ENCODE peak calls at places on chromosomes 11 and 22, in six cellular contexts. One of them, this sample, is unnamed.

GRCh38 chr11:129766858-129767604 is 48.6 kb upstream of the TMEM45B start:
- DNase-seq in OCI-LY7: peak
- DNase-seq in MV-4-11: peak
- DNase-seq in K562: peak
- DNase-seq in activated CD4-positive, alpha-beta T cell treated with anti-CD3 and anti-CD28 coated beads, Interleukin-2, amount 50 U/mL, for 48 hours: peak
- DNase-seq in PC-9: peak
- DNase-seq in this sample: peak

GRCh38 chr11:77596626-77597025 is 6.9 kb downstream of the AQP11 start:
- DNase-seq in OCI-LY7: no peak
- DNase-seq in MV-4-11: no peak
- DNase-seq in K562: no peak
- DNase-seq in activated CD4-positive, alpha-beta T cell treated with anti-CD3 and anti-CD28 coated beads, Interleukin-2, amount 50 U/mL, for 48 hours: no peak
- DNase-seq in PC-9: no peak
- DNase-seq in this sample: no peak

GRCh38 chr11:62841361-62842170 is 2.2 kb upstream of the WDR74 start:
- DNase-seq in OCI-LY7: peak
- DNase-seq in MV-4-11: peak
- DNase-seq in K562: peak
- DNase-seq in activated CD4-positive, alpha-beta T cell treated with anti-CD3 and anti-CD28 coated beads, Interleukin-2, amount 50 U/mL, for 48 hours: peak
- DNase-seq in PC-9: peak
- DNase-seq in this sample: peak

GRCh38 chr11:127789887-127790286 is 789.3 kb upstream of the KIRREL3 start:
- DNase-seq in OCI-LY7: peak
- DNase-seq in MV-4-11: no peak
- DNase-seq in K562: no peak
- DNase-seq in activated CD4-positive, alpha-beta T cell treated with anti-CD3 and anti-CD28 coated beads, Interleukin-2, amount 50 U/mL, for 48 hours: no peak
- DNase-seq in PC-9: no peak
- DNase-seq in this sample: peak

GRCh38 chr22:25137577-25138525 is 61.8 kb upstream of the CRYBB3 start:
- DNase-seq in OCI-LY7: peak
- DNase-seq in MV-4-11: no peak
- DNase-seq in K562: peak
- DNase-seq in activated CD4-positive, alpha-beta T cell treated with anti-CD3 and anti-CD28 coated beads, Interleukin-2, amount 50 U/mL, for 48 hours: no peak
- DNase-seq in PC-9: no peak
- DNase-seq in this sample: no peak

GRCh38 chr11:18361154-18361553 is 33.2 kb upstream of the LDHA start:
- DNase-seq in OCI-LY7: no peak
- DNase-seq in MV-4-11: no peak
- DNase-seq in K562: no peak
- DNase-seq in activated CD4-positive, alpha-beta T cell treated with anti-CD3 and anti-CD28 coated beads, Interleukin-2, amount 50 U/mL, for 48 hours: no peak
- DNase-seq in PC-9: no peak
- DNase-seq in this sample: no peak

GRCh38 chr22:20267441-20268288 is 453 bp downstream of the RTN4R start:
- DNase-seq in OCI-LY7: no peak
- DNase-seq in MV-4-11: no peak
- DNase-seq in K562: peak
- DNase-seq in activated CD4-positive, alpha-beta T cell treated with anti-CD3 and anti-CD28 coated beads, Interleukin-2, amount 50 U/mL, for 48 hours: peak
- DNase-seq in PC-9: peak
- DNase-seq in this sample: peak

GRCh38 chr11:20089796-20090653 is 70.2 kb downstream of the DBX1 start:
- DNase-seq in OCI-LY7: no peak
- DNase-seq in MV-4-11: no peak
- DNase-seq in K562: peak
- DNase-seq in activated CD4-positive, alpha-beta T cell treated with anti-CD3 and anti-CD28 coated beads, Interleukin-2, amount 50 U/mL, for 48 hours: no peak
- DNase-seq in PC-9: no peak
- DNase-seq in this sample: no peak

GRCh38 chr11:43947815-43948214 is 5.4 kb downstream of the C11orf96 start:
- DNase-seq in OCI-LY7: no peak
- DNase-seq in MV-4-11: no peak
- DNase-seq in K562: no peak
- DNase-seq in activated CD4-positive, alpha-beta T cell treated with anti-CD3 and anti-CD28 coated beads, Interleukin-2, amount 50 U/mL, for 48 hours: no peak
- DNase-seq in PC-9: no peak
- DNase-seq in this sample: no peak

GRCh38 chr11:80727315-80727714 is 1286.5 kb upstream of the TENM4 start:
- DNase-seq in OCI-LY7: no peak
- DNase-seq in MV-4-11: no peak
- DNase-seq in K562: no peak
- DNase-seq in activated CD4-positive, alpha-beta T cell treated with anti-CD3 and anti-CD28 coated beads, Interleukin-2, amount 50 U/mL, for 48 hours: no peak
- DNase-seq in PC-9: no peak
- DNase-seq in this sample: peak

GRCh38 chr11:115505165-115505564 is 950 bp upstream of the CADM1 start:
- DNase-seq in OCI-LY7: no peak
- DNase-seq in MV-4-11: no peak
- DNase-seq in K562: no peak
- DNase-seq in activated CD4-positive, alpha-beta T cell treated with anti-CD3 and anti-CD28 coated beads, Interleukin-2, amount 50 U/mL, for 48 hours: no peak
- DNase-seq in PC-9: no peak
- DNase-seq in this sample: no peak

GRCh38 chr11:69641681-69642548 is 959 bp downstream of the CCND1 start:
- DNase-seq in OCI-LY7: no peak
- DNase-seq in MV-4-11: no peak
- DNase-seq in K562: no peak
- DNase-seq in activated CD4-positive, alpha-beta T cell treated with anti-CD3 and anti-CD28 coated beads, Interleukin-2, amount 50 U/mL, for 48 hours: no peak
- DNase-seq in PC-9: no peak
- DNase-seq in this sample: no peak

GRCh38 chr11:34345012-34345804 is 12.6 kb downstream of the ABTB2 start:
- DNase-seq in OCI-LY7: no peak
- DNase-seq in MV-4-11: peak
- DNase-seq in K562: no peak
- DNase-seq in activated CD4-positive, alpha-beta T cell treated with anti-CD3 and anti-CD28 coated beads, Interleukin-2, amount 50 U/mL, for 48 hours: no peak
- DNase-seq in PC-9: peak
- DNase-seq in this sample: peak

GRCh38 chr11:124889692-124890091 is 8.0 kb downstream of the ROBO4 start:
- DNase-seq in OCI-LY7: no peak
- DNase-seq in MV-4-11: no peak
- DNase-seq in K562: no peak
- DNase-seq in activated CD4-positive, alpha-beta T cell treated with anti-CD3 and anti-CD28 coated beads, Interleukin-2, amount 50 U/mL, for 48 hours: no peak
- DNase-seq in PC-9: no peak
- DNase-seq in this sample: no peak

GRCh38 chr22:22072169-22072836 is 89.7 kb upstream of the TOP3B start:
- DNase-seq in OCI-LY7: no peak
- DNase-seq in MV-4-11: no peak
- DNase-seq in K562: no peak
- DNase-seq in activated CD4-positive, alpha-beta T cell treated with anti-CD3 and anti-CD28 coated beads, Interleukin-2, amount 50 U/mL, for 48 hours: no peak
- DNase-seq in PC-9: no peak
- DNase-seq in this sample: no peak

GRCh38 chr11:7890417-7891179 is 40.5 kb downstream of the OR10A6 start:
- DNase-seq in OCI-LY7: peak
- DNase-seq in MV-4-11: no peak
- DNase-seq in K562: no peak
- DNase-seq in activated CD4-positive, alpha-beta T cell treated with anti-CD3 and anti-CD28 coated beads, Interleukin-2, amount 50 U/mL, for 48 hours: no peak
- DNase-seq in PC-9: no peak
- DNase-seq in this sample: no peak

GRCh38 chr11:4059424-4059823 is 35.2 kb upstream of the RRM1 start:
- DNase-seq in OCI-LY7: no peak
- DNase-seq in MV-4-11: no peak
- DNase-seq in K562: no peak
- DNase-seq in activated CD4-positive, alpha-beta T cell treated with anti-CD3 and anti-CD28 coated beads, Interleukin-2, amount 50 U/mL, for 48 hours: no peak
- DNase-seq in PC-9: no peak
- DNase-seq in this sample: no peak

GRCh38 chr11:119520966-119521365 is 98.0 kb upstream of the THY1 start:
- DNase-seq in OCI-LY7: no peak
- DNase-seq in MV-4-11: no peak
- DNase-seq in K562: no peak
- DNase-seq in activated CD4-positive, alpha-beta T cell treated with anti-CD3 and anti-CD28 coated beads, Interleukin-2, amount 50 U/mL, for 48 hours: no peak
- DNase-seq in PC-9: no peak
- DNase-seq in this sample: no peak

GRCh38 chr22:22395230-22395629 is 113.3 kb downstream of the ZNF280B start:
- DNase-seq in OCI-LY7: peak
- DNase-seq in MV-4-11: peak
- DNase-seq in K562: no peak
- DNase-seq in activated CD4-positive, alpha-beta T cell treated with anti-CD3 and anti-CD28 coated beads, Interleukin-2, amount 50 U/mL, for 48 hours: no peak
- DNase-seq in PC-9: no peak
- DNase-seq in this sample: no peak

GRCh38 chr11:60912851-60913550 is 957 bp upstream of the TMEM109 start:
- DNase-seq in OCI-LY7: no peak
- DNase-seq in MV-4-11: no peak
- DNase-seq in K562: no peak
- DNase-seq in activated CD4-positive, alpha-beta T cell treated with anti-CD3 and anti-CD28 coated beads, Interleukin-2, amount 50 U/mL, for 48 hours: no peak
- DNase-seq in PC-9: no peak
- DNase-seq in this sample: no peak

GRCh38 chr11:122032317-122032716 is 83.7 kb downstream of the BLID start:
- DNase-seq in OCI-LY7: no peak
- DNase-seq in MV-4-11: no peak
- DNase-seq in K562: no peak
- DNase-seq in activated CD4-positive, alpha-beta T cell treated with anti-CD3 and anti-CD28 coated beads, Interleukin-2, amount 50 U/mL, for 48 hours: no peak
- DNase-seq in PC-9: no peak
- DNase-seq in this sample: no peak

GRCh38 chr11:121500717-121501116 is 48.0 kb upstream of the SORL1-AS1 start:
- DNase-seq in OCI-LY7: no peak
- DNase-seq in MV-4-11: no peak
- DNase-seq in K562: no peak
- DNase-seq in activated CD4-positive, alpha-beta T cell treated with anti-CD3 and anti-CD28 coated beads, Interleukin-2, amount 50 U/mL, for 48 hours: no peak
- DNase-seq in PC-9: no peak
- DNase-seq in this sample: no peak

GRCh38 chr11:65435981-65436411 is 13.4 kb downstream of the NEAT1 start:
- DNase-seq in OCI-LY7: no peak
- DNase-seq in MV-4-11: no peak
- DNase-seq in K562: peak
- DNase-seq in activated CD4-positive, alpha-beta T cell treated with anti-CD3 and anti-CD28 coated beads, Interleukin-2, amount 50 U/mL, for 48 hours: no peak
- DNase-seq in PC-9: peak
- DNase-seq in this sample: no peak

GRCh38 chr11:125772834-125773505 is 5.7 kb downstream of the PATE2 start:
- DNase-seq in OCI-LY7: no peak
- DNase-seq in MV-4-11: no peak
- DNase-seq in K562: no peak
- DNase-seq in activated CD4-positive, alpha-beta T cell treated with anti-CD3 and anti-CD28 coated beads, Interleukin-2, amount 50 U/mL, for 48 hours: no peak
- DNase-seq in PC-9: no peak
- DNase-seq in this sample: no peak

GRCh38 chr11:73388241-73389133 is 12.3 kb downstream of the RELT start:
- DNase-seq in OCI-LY7: no peak
- DNase-seq in MV-4-11: peak
- DNase-seq in K562: no peak
- DNase-seq in activated CD4-positive, alpha-beta T cell treated with anti-CD3 and anti-CD28 coated beads, Interleukin-2, amount 50 U/mL, for 48 hours: no peak
- DNase-seq in PC-9: peak
- DNase-seq in this sample: no peak

GRCh38 chr11:76410771-76411423 is 29.8 kb downstream of the GVQW3 start:
- DNase-seq in OCI-LY7: no peak
- DNase-seq in MV-4-11: no peak
- DNase-seq in K562: peak
- DNase-seq in activated CD4-positive, alpha-beta T cell treated with anti-CD3 and anti-CD28 coated beads, Interleukin-2, amount 50 U/mL, for 48 hours: no peak
- DNase-seq in PC-9: no peak
- DNase-seq in this sample: no peak

GRCh38 chr11:44032304-44033085 is 15.3 kb upstream of the ACCSL start:
- DNase-seq in OCI-LY7: no peak
- DNase-seq in MV-4-11: no peak
- DNase-seq in K562: no peak
- DNase-seq in activated CD4-positive, alpha-beta T cell treated with anti-CD3 and anti-CD28 coated beads, Interleukin-2, amount 50 U/mL, for 48 hours: no peak
- DNase-seq in PC-9: no peak
- DNase-seq in this sample: no peak

GRCh38 chr11:119774180-119774763 is 45.3 kb upstream of the NECTIN1 start:
- DNase-seq in OCI-LY7: peak
- DNase-seq in MV-4-11: peak
- DNase-seq in K562: peak
- DNase-seq in activated CD4-positive, alpha-beta T cell treated with anti-CD3 and anti-CD28 coated beads, Interleukin-2, amount 50 U/mL, for 48 hours: no peak
- DNase-seq in PC-9: peak
- DNase-seq in this sample: peak

GRCh38 chr11:11979487-11980117 is 28.8 kb downstream of the DKK3 start:
- DNase-seq in OCI-LY7: no peak
- DNase-seq in MV-4-11: no peak
- DNase-seq in K562: no peak
- DNase-seq in activated CD4-positive, alpha-beta T cell treated with anti-CD3 and anti-CD28 coated beads, Interleukin-2, amount 50 U/mL, for 48 hours: no peak
- DNase-seq in PC-9: peak
- DNase-seq in this sample: no peak

This sample was measured in LoVo.